ENCODE peak calls at places on chromosomes 3 and 15, in four cellular contexts. X, N, T and U are unnamed samples.

GRCh38 chr3:142577701-142578308 is 728 bp downstream of the ATR start:
- DNase-seq in X (no peak), N (no peak), T (no peak), U (peak; percentile 16)

GRCh38 chr3:32278714-32279113 is 40.2 kb downstream of the CMTM8 start:
- DNase-seq in X (no peak), T (no peak), N (no peak), U (peak; percentile 80)

GRCh38 chr15:87702270-87702669 is 554.3 kb downstream of the NTRK3 start:
- DNase-seq in T (no peak), X (no peak), N (no peak), U (no peak)

GRCh38 chr3:99753268-99753975 is 64.2 kb upstream of the CMSS1 start:
- DNase-seq in X (no peak), T (peak; percentile 82), N (peak; percentile 13), U (peak; percentile 63)

GRCh38 chr15:98069256-98069655 is 108.8 kb downstream of the ARRDC4 start:
- DNase-seq in T (no peak), N (no peak), X (no peak), U (peak; percentile 15)

GRCh38 chr3:71564361-71564760 is 19.2 kb downstream of the FOXP1 start:
- DNase-seq in X (no peak), T (no peak), N (no peak), U (peak; percentile 78)

GRCh38 chr15:92958105-92958504 is 58.0 kb downstream of the CHD2 start:
- DNase-seq in N (no peak), X (no peak), T (no peak), U (peak; percentile 69)

GRCh38 chr15:47477253-47477652 is 240.1 kb upstream of the SEMA6D start:
- DNase-seq in T (no peak), N (no peak), X (no peak), U (no peak)

GRCh38 chr3:63762180-63762579 is 56.9 kb upstream of the C3orf49 start:
- DNase-seq in N (no peak), X (no peak), T (peak; percentile 51), U (no peak)

GRCh38 chr15:70777156-70777926 is 14.0 kb upstream of the UACA start:
- DNase-seq in T (no peak), N (no peak), X (no peak), U (no peak)

GRCh38 chr3:179969525-179969924 is 67.2 kb downstream of the PEX5L start:
- DNase-seq in X (no peak), N (peak; percentile 3), T (peak; percentile 18), U (peak; percentile 96)

GRCh38 chr3:158725348-158725966 is 6.8 kb downstream of the RARRES1 start:
- DNase-seq in N (peak; percentile 60), T (peak; percentile 91), X (no peak), U (peak; percentile 86)

GRCh38 chr3:33360136-33360825 is 79.9 kb downstream of the UBP1 start:
- DNase-seq in N (peak; percentile 31), X (no peak), T (peak; percentile 24), U (peak; percentile 96)

GRCh38 chr3:129614927-129615363 is 8.5 kb upstream of the PLXND1 start:
- DNase-seq in X (no peak), T (no peak), N (no peak), U (no peak)

GRCh38 chr15:34886134-34886533 is 83.4 kb downstream of the AQR start:
- DNase-seq in X (no peak), N (no peak), T (no peak), U (no peak)

GRCh38 chr3:42843730-42844713 is 31.7 kb downstream of the CYP8B1 start:
- DNase-seq in N (no peak), T (no peak), X (no peak), U (no peak)

GRCh38 chr15:39509941-39510845 is 70.7 kb upstream of the THBS1 start:
- DNase-seq in X (no peak), N (no peak), T (no peak), U (no peak)

GRCh38 chr3:130341882-130342281 is 3.6 kb upstream of the COL6A5 start:
- DNase-seq in X (no peak), T (no peak), N (no peak), U (peak; percentile 2)

GRCh38 chr15:29223640-29224039 is 46.0 kb downstream of the NSMCE3 start:
- DNase-seq in T (no peak), N (no peak), X (no peak), U (no peak)

GRCh38 chr15:76169792-76170425 is 110.1 kb downstream of the TMEM266 start:
- DNase-seq in N (no peak), X (no peak), T (no peak), U (no peak)

GRCh38 chr15:63452552-63453136 is 51.7 kb upstream of the USP3 start:
- DNase-seq in X (no peak), T (no peak), N (no peak), U (no peak)

GRCh38 chr3:169403855-169404254 is 259.7 kb downstream of the MECOM start:
- DNase-seq in X (no peak), N (no peak), T (no peak), U (no peak)

GRCh38 chr15:74793135-74794028 is 11.5 kb downstream of the CSK start:
- DNase-seq in X (no peak), N (no peak), T (no peak), U (peak; percentile 15)

GRCh38 chr3:194046995-194047681 is 88.8 kb upstream of the HES1 start:
- DNase-seq in N (no peak), X (peak; percentile 65), T (no peak), U (no peak)